ENCODE peak calls at places on chromosomes 11 and 22, in six cellular contexts. One of them, this sample, is unnamed.

GRCh38 chr11:94938399-94939055 is 34.8 kb downstream of the CWC15 start:
- DNase-seq in activated naive CD8-positive, alpha-beta T cell treated with anti-CD3 and anti-CD28 coated beads, Interleukin-2, amount 10 ng/mL, durations not matched to agents 7 days and 5 days: no peak
- DNase-seq in heart left ventricle: peak; percentile 89
- DNase-seq in RPMI7951: peak; percentile 95
- DNase-seq in brain microvascular endothelial cell: peak; percentile 91
- DNase-seq in gastrocnemius medialis: peak; percentile 55
- DNase-seq in this sample: no peak

GRCh38 chr11:64001552-64002427 is 15.6 kb downstream of the OTUB1 start:
- DNase-seq in activated naive CD8-positive, alpha-beta T cell treated with anti-CD3 and anti-CD28 coated beads, Interleukin-2, amount 10 ng/mL, durations not matched to agents 7 days and 5 days: no peak
- DNase-seq in heart left ventricle: peak; percentile 60
- DNase-seq in RPMI7951: peak; percentile 29
- DNase-seq in brain microvascular endothelial cell: no peak
- DNase-seq in gastrocnemius medialis: no peak
- DNase-seq in this sample: no peak

GRCh38 chr11:3216027-3216525 is 2.5 kb downstream of the MRGPRG start:
- DNase-seq in activated naive CD8-positive, alpha-beta T cell treated with anti-CD3 and anti-CD28 coated beads, Interleukin-2, amount 10 ng/mL, durations not matched to agents 7 days and 5 days: peak; percentile 16
- DNase-seq in heart left ventricle: no peak
- DNase-seq in RPMI7951: no peak
- DNase-seq in brain microvascular endothelial cell: no peak
- DNase-seq in gastrocnemius medialis: no peak
- DNase-seq in this sample: no peak

GRCh38 chr11:57469268-57469667 is 8.9 kb downstream of the RTN4RL2 start:
- DNase-seq in activated naive CD8-positive, alpha-beta T cell treated with anti-CD3 and anti-CD28 coated beads, Interleukin-2, amount 10 ng/mL, durations not matched to agents 7 days and 5 days: no peak
- DNase-seq in heart left ventricle: no peak
- DNase-seq in RPMI7951: no peak
- DNase-seq in brain microvascular endothelial cell: no peak
- DNase-seq in gastrocnemius medialis: no peak
- DNase-seq in this sample: no peak

GRCh38 chr22:35355744-35356420 is 25.0 kb upstream of the HMOX1 start:
- DNase-seq in activated naive CD8-positive, alpha-beta T cell treated with anti-CD3 and anti-CD28 coated beads, Interleukin-2, amount 10 ng/mL, durations not matched to agents 7 days and 5 days: no peak
- DNase-seq in heart left ventricle: no peak
- DNase-seq in RPMI7951: no peak
- DNase-seq in brain microvascular endothelial cell: no peak
- DNase-seq in gastrocnemius medialis: no peak
- DNase-seq in this sample: no peak

GRCh38 chr11:66676279-66676919 is 1.3 kb downstream of the RBM4B start:
- DNase-seq in activated naive CD8-positive, alpha-beta T cell treated with anti-CD3 and anti-CD28 coated beads, Interleukin-2, amount 10 ng/mL, durations not matched to agents 7 days and 5 days: no peak
- DNase-seq in heart left ventricle: no peak
- DNase-seq in RPMI7951: no peak
- DNase-seq in brain microvascular endothelial cell: no peak
- DNase-seq in gastrocnemius medialis: no peak
- DNase-seq in this sample: no peak

GRCh38 chr11:34238966-34239365 is 118.8 kb downstream of the ABTB2 start:
- DNase-seq in activated naive CD8-positive, alpha-beta T cell treated with anti-CD3 and anti-CD28 coated beads, Interleukin-2, amount 10 ng/mL, durations not matched to agents 7 days and 5 days: no peak
- DNase-seq in heart left ventricle: no peak
- DNase-seq in RPMI7951: no peak
- DNase-seq in brain microvascular endothelial cell: no peak
- DNase-seq in gastrocnemius medialis: no peak
- DNase-seq in this sample: no peak

GRCh38 chr11:69511358-69512015 is 30.0 kb downstream of the LINC01488 start:
- DNase-seq in activated naive CD8-positive, alpha-beta T cell treated with anti-CD3 and anti-CD28 coated beads, Interleukin-2, amount 10 ng/mL, durations not matched to agents 7 days and 5 days: no peak
- DNase-seq in heart left ventricle: no peak
- DNase-seq in RPMI7951: peak; percentile 92
- DNase-seq in brain microvascular endothelial cell: no peak
- DNase-seq in gastrocnemius medialis: no peak
- DNase-seq in this sample: no peak

GRCh38 chr11:12565406-12565805 is 108.8 kb upstream of the TEAD1 start:
- DNase-seq in activated naive CD8-positive, alpha-beta T cell treated with anti-CD3 and anti-CD28 coated beads, Interleukin-2, amount 10 ng/mL, durations not matched to agents 7 days and 5 days: no peak
- DNase-seq in heart left ventricle: no peak
- DNase-seq in RPMI7951: no peak
- DNase-seq in brain microvascular endothelial cell: no peak
- DNase-seq in gastrocnemius medialis: no peak
- DNase-seq in this sample: no peak

GRCh38 chr22:44352378-44353062 is 39.8 kb upstream of the SHISAL1 start:
- DNase-seq in activated naive CD8-positive, alpha-beta T cell treated with anti-CD3 and anti-CD28 coated beads, Interleukin-2, amount 10 ng/mL, durations not matched to agents 7 days and 5 days: no peak
- DNase-seq in heart left ventricle: no peak
- DNase-seq in RPMI7951: no peak
- DNase-seq in brain microvascular endothelial cell: no peak
- DNase-seq in gastrocnemius medialis: no peak
- DNase-seq in this sample: no peak

GRCh38 chr11:3009481-3009880 is 17.4 kb upstream of the NAP1L4 start:
- DNase-seq in activated naive CD8-positive, alpha-beta T cell treated with anti-CD3 and anti-CD28 coated beads, Interleukin-2, amount 10 ng/mL, durations not matched to agents 7 days and 5 days: peak; percentile 29
- DNase-seq in heart left ventricle: no peak
- DNase-seq in RPMI7951: no peak
- DNase-seq in brain microvascular endothelial cell: no peak
- DNase-seq in gastrocnemius medialis: no peak
- DNase-seq in this sample: no peak

GRCh38 chr11:19953909-19954308 is 206.4 kb downstream of the DBX1 start:
- DNase-seq in activated naive CD8-positive, alpha-beta T cell treated with anti-CD3 and anti-CD28 coated beads, Interleukin-2, amount 10 ng/mL, durations not matched to agents 7 days and 5 days: no peak
- DNase-seq in heart left ventricle: no peak
- DNase-seq in RPMI7951: peak; percentile 84
- DNase-seq in brain microvascular endothelial cell: peak; percentile 86
- DNase-seq in gastrocnemius medialis: no peak
- DNase-seq in this sample: no peak

GRCh38 chr11:69744435-69744834 is 30.7 kb downstream of the FGF4 start:
- DNase-seq in activated naive CD8-positive, alpha-beta T cell treated with anti-CD3 and anti-CD28 coated beads, Interleukin-2, amount 10 ng/mL, durations not matched to agents 7 days and 5 days: no peak
- DNase-seq in heart left ventricle: no peak
- DNase-seq in RPMI7951: peak; percentile 74
- DNase-seq in brain microvascular endothelial cell: peak; percentile 70
- DNase-seq in gastrocnemius medialis: no peak
- DNase-seq in this sample: no peak

This sample was measured in substantia nigra.